ENCODE peak calls at places on chromosomes 16 and 17, in six cellular contexts. H, N, Q, Z, B and Y are unnamed samples.

GRCh38 chr17:68095205-68095811 is 59.8 kb downstream of the KPNA2 start:
- DNase-seq in H (no peak), N (no peak), Q (no peak), Z (no peak), B (no peak), Y (no peak)

GRCh38 chr17:21285164-21286065 is 904 bp downstream of the MAP2K3 start:
- DNase-seq in H (peak), N (no peak), Q (no peak), Z (peak), B (no peak), Y (no peak)

GRCh38 chr17:63540581-63540980 is 9.7 kb upstream of the DCAF7 start:
- DNase-seq in H (no peak), N (no peak), Q (no peak), Z (no peak), B (peak), Y (no peak)

GRCh38 chr16:73951541-73951940 is 345.1 kb upstream of the PSMD7 start:
- DNase-seq in H (peak), N (no peak), Q (peak), Z (peak), B (no peak), Y (no peak)

GRCh38 chr17:40557531-40558299 is 7.6 kb downstream of the CCR7 start:
- DNase-seq in H (no peak), N (no peak), Q (no peak), Z (no peak), B (no peak), Y (peak)

GRCh38 chr16:3654249-3654991 is at the start of gene DNASE1:
- DNase-seq in H (peak), N (no peak), Q (peak), Z (peak), B (peak), Y (peak)

GRCh38 chr17:16100737-16101400 is 101.2 kb downstream of the TTC19 start:
- DNase-seq in H (no peak), N (no peak), Q (no peak), Z (peak), B (no peak), Y (no peak)

GRCh38 chr17:78861229-78861628 is 20.6 kb upstream of the USP36 start:
- DNase-seq in H (no peak), N (no peak), Q (no peak), Z (no peak), B (no peak), Y (no peak)

GRCh38 chr16:84478172-84478948 is 26.1 kb downstream of the MEAK7 start:
- DNase-seq in H (no peak), N (peak), Q (no peak), Z (peak), B (no peak), Y (no peak)

GRCh38 chr17:78329263-78330059 is 30.4 kb downstream of the SOCS3 start:
- DNase-seq in H (no peak), N (no peak), Q (no peak), Z (peak), B (no peak), Y (no peak)

GRCh38 chr17:74582633-74583032 is 9.4 kb downstream of the CD300LD start:
- DNase-seq in H (no peak), N (no peak), Q (no peak), Z (no peak), B (no peak), Y (no peak)

GRCh38 chr17:17573912-17574311 is 17.6 kb downstream of the PEMT start:
- DNase-seq in H (no peak), N (no peak), Q (no peak), Z (no peak), B (no peak), Y (no peak)

GRCh38 chr16:49000594-49000993 is 281.0 kb downstream of the CBLN1 start:
- DNase-seq in H (no peak), N (no peak), Q (no peak), Z (no peak), B (peak), Y (no peak)

GRCh38 chr17:79125503-79125902 is 50.9 kb downstream of the ENGASE start:
- DNase-seq in H (no peak), N (no peak), Q (no peak), Z (no peak), B (no peak), Y (no peak)

GRCh38 chr17:77692571-77693161 is 265.8 kb upstream of the TNRC6C start:
- DNase-seq in H (no peak), N (no peak), Q (no peak), Z (no peak), B (no peak), Y (no peak)

GRCh38 chr16:74999683-75000480 is 1.1 kb downstream of the ZNRF1 start:
- DNase-seq in H (peak), N (no peak), Q (peak), Z (no peak), B (peak), Y (peak)

GRCh38 chr17:72578817-72579470 is 458.1 kb downstream of the SOX9 start:
- DNase-seq in H (no peak), N (no peak), Q (no peak), Z (no peak), B (no peak), Y (no peak)

GRCh38 chr17:39073916-39074315 is 77.5 kb downstream of the PLXDC1 start:
- DNase-seq in H (no peak), N (no peak), Q (no peak), Z (no peak), B (no peak), Y (no peak)

GRCh38 chr16:70481929-70482536 is 27.6 kb downstream of the FCSK start:
- DNase-seq in H (no peak), N (peak), Q (no peak), Z (no peak), B (no peak), Y (no peak)

GRCh38 chr16:27851586-27851985 is 211.9 kb downstream of the GSG1L start:
- DNase-seq in H (no peak), N (no peak), Q (no peak), Z (no peak), B (no peak), Y (no peak)

GRCh38 chr17:57603978-57604377 is 141.1 kb downstream of the CCDC182 start:
- DNase-seq in H (peak), N (no peak), Q (no peak), Z (no peak), B (no peak), Y (peak)

GRCh38 chr16:66264311-66265105 is 102.0 kb upstream of the CDH5 start:
- DNase-seq in H (no peak), N (no peak), Q (no peak), Z (no peak), B (no peak), Y (no peak)

GRCh38 chr17:18331879-18332278 is 16.8 kb downstream of the SMCR8 start:
- DNase-seq in H (peak), N (no peak), Q (no peak), Z (no peak), B (no peak), Y (no peak)

GRCh38 chr17:61402978-61403845 is 3.6 kb downstream of the TBX2 start:
- DNase-seq in H (no peak), N (no peak), Q (no peak), Z (peak), B (no peak), Y (no peak)

GRCh38 chr16:68128577-68129305 is 43.6 kb downstream of the NFATC3 start:
- DNase-seq in H (no peak), N (no peak), Q (no peak), Z (peak), B (no peak), Y (no peak)

GRCh38 chr17:1060991-1061390 is 64.1 kb downstream of the TIMM22 start:
- DNase-seq in H (peak), N (peak), Q (no peak), Z (peak), B (no peak), Y (no peak)

GRCh38 chr17:1059131-1059795 is 62.3 kb downstream of the TIMM22 start:
- DNase-seq in H (no peak), N (no peak), Q (no peak), Z (no peak), B (no peak), Y (no peak)

GRCh38 chr17:1056761-1057160 is 59.8 kb downstream of the TIMM22 start:
- DNase-seq in H (no peak), N (no peak), Q (no peak), Z (no peak), B (no peak), Y (no peak)

GRCh38 chr17:1055751-1056645 is 59.1 kb downstream of the TIMM22 start:
- DNase-seq in H (peak), N (no peak), Q (peak), Z (peak), B (peak), Y (peak)

DNA sequence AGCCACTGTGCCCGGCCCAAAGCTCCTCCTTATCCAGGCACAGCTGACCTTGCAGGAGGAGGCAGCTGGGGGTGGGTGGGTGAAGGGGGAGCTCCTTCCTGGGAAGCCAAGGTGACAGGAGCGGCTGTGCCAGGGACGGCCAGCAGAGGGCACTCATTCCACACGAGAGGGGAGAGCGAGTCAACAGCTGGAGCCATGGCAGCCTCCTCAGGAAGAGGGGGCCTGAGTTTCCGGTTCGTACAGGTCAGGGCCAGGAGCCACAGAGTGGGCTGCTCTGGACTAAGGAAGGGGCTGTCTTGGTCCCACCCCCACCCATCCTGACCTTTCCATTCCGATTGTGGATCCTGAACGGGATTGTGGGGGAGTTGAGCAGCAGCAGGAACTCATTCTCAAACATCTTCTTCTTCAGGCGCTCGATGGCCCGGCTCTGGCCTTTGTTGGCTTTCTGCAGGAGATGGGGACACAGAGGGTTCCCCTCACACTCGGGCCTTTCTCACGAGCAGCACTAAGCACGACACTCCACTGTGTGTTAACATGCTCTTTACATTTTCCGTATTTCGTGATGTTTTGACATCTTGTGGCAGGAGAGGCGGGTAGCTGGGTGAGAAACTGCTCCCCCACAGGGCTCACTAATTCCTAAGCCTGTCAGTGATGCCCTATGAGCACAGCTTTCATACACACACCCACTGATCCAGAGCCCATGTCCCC is 61.6 kb downstream of the TIMM22 start:
- DNase-seq in H (peak), N (no peak), Q (peak), Z (peak), B (no peak), Y (no peak)
- TF ChIP-seq CTCF in H (peak), N (peak), Q (peak), Z (peak), B (peak), Y (no peak)

DNA sequence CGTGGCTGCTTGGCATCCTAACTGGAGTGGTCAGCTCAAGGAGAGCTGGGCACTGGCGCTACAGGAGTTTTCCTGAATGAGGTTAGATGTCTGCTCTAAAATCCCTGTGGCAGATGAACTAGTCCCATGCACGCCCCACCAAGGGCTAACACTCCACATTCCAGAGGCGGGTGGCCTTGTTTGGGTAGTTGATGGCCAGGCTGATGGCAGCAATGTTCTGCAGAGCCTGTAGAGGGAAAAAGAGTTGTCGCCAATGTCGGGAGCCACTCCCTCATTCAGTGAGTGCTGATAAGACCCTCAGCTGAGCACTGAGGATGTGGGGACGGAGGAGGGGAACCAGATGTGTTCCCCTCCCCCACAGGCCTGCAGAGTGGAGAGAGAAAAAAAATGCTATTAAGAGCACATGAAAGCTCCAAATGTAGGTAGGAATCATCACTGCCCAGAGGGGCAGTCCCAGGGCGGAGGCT is 42.5 kb upstream of the ATP2A3 start:
- DNase-seq in H (no peak), N (no peak), Q (no peak), Z (no peak), B (no peak), Y (no peak)
- TF ChIP-seq CTCF in H (no peak), N (no peak), Q (no peak), Z (no peak), B (no peak), Y (no peak)

GRCh38 chr16:89257281-89257731 is 39.8 kb downstream of the ZNF778 start:
- DNase-seq in H (no peak), N (no peak), Q (no peak), Z (no peak), B (no peak), Y (no peak)
- TF ChIP-seq CTCF in H (no peak), N (peak), Q (no peak), Z (no peak), B (no peak), Y (no peak)

GRCh38 chr16:72126429-72126765 is 32.8 kb downstream of the DHX38 start:
- DNase-seq in H (no peak), N (no peak), Q (no peak), Z (no peak), B (no peak), Y (no peak)
- TF ChIP-seq CTCF in H (no peak), N (no peak), Q (no peak), Z (no peak), B (no peak), Y (no peak)

GRCh38 chr16:1655909-1656807 is 21.9 kb upstream of the JPT2 start:
- DNase-seq in H (no peak), N (no peak), Q (no peak), Z (no peak), B (no peak), Y (no peak)

GRCh38 chr16:1657841-1658240 is 20.2 kb upstream of the JPT2 start:
- DNase-seq in H (no peak), N (no peak), Q (no peak), Z (no peak), B (no peak), Y (no peak)

GRCh38 chr16:1656808-1657617 is 21.1 kb upstream of the JPT2 start:
- DNase-seq in H (no peak), N (no peak), Q (peak), Z (no peak), B (no peak), Y (no peak)

GRCh38 chr16:1661826-1662225 is 16.3 kb upstream of the JPT2 start:
- DNase-seq in H (no peak), N (no peak), Q (no peak), Z (no peak), B (no peak), Y (no peak)

GRCh38 chr16:1659071-1659470 is 19.0 kb upstream of the JPT2 start:
- DNase-seq in H (no peak), N (no peak), Q (no peak), Z (no peak), B (no peak), Y (no peak)
- TF ChIP-seq CTCF in H (no peak), N (no peak), Q (no peak), Z (no peak), B (no peak), Y (no peak)

GRCh38 chr17:36534881-36535668 is at the start of gene PIGW:
- DNase-seq in H (peak), N (peak), Q (peak), Z (peak), B (peak), Y (peak)
- TF ChIP-seq CTCF in H (no peak), N (peak), Q (no peak), Z (no peak), B (no peak), Y (no peak)

DNA sequence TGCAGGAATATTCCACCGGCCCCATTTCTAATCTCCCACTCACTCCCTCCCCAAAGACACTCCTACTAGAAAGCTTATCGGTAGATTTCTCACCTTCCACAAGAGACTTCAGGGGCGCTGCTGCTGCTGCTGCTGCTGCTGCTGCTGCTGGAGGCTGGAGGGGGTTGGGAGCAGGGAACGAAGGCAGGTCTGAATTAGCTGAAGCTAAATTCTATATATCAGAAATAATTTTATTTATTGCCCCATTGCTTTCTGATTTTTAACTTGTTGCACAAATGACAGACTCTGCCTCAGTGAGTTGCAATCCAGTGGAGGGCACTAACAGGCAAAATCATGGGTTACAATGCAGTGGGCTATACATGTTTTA is 25.8 kb upstream of the HLF start:
- DNase-seq in H (no peak), N (no peak), Q (no peak), Z (no peak), B (peak), Y (no peak)
- TF ChIP-seq CTCF in H (no peak), N (no peak), Q (peak), Z (no peak), B (no peak), Y (no peak)

GRCh38 chr17:8153550-8153956 is 1.3 kb upstream of the PER1 start:
- DNase-seq in H (peak), N (peak), Q (peak), Z (peak), B (no peak), Y (no peak)

GRCh38 chr17:8151641-8152111 is 528 bp downstream of the PER1 start:
- DNase-seq in H (peak), N (no peak), Q (peak), Z (peak), B (peak), Y (peak)

GRCh38 chr17:8153957-8154607 is 1.9 kb upstream of the PER1 start:
- DNase-seq in H (peak), N (peak), Q (peak), Z (peak), B (peak), Y (peak)

GRCh38 chr17:8152112-8152775 is at the start of gene PER1:
- DNase-seq in H (peak), N (peak), Q (peak), Z (peak), B (peak), Y (peak)

DNA sequence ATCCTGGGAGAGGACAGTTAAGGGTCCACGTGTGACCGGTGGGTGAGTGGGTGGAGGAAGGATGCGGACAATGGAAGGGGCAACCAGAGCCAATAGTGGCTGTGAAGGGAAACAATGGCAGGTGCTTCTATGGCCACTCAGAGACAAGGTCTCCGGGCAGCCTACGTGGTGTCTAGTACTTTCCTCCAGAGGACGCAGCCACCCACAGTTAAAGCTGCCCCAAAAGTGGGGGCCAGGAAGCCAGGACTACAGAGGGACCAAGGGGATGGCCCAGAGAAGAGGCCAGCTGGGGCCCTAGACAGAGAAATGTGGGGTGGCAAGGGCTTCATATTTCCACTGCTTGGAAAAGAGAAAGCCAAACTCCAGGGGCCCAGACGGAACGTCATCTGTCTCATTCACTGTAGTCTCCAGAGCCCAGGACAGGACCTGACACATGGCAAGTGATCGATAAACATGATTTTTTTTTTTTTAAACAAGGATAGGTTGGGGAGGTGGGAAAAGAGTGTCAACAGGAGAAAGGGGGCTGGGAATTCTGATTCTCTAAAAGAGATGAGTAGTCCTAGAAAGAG is 861 bp upstream of the PER1 start:
- DNase-seq in H (no peak), N (no peak), Q (no peak), Z (no peak), B (no peak), Y (no peak)
- TF ChIP-seq CTCF in H (no peak), N (no peak), Q (no peak), Z (no peak), B (no peak), Y (no peak)

DNA sequence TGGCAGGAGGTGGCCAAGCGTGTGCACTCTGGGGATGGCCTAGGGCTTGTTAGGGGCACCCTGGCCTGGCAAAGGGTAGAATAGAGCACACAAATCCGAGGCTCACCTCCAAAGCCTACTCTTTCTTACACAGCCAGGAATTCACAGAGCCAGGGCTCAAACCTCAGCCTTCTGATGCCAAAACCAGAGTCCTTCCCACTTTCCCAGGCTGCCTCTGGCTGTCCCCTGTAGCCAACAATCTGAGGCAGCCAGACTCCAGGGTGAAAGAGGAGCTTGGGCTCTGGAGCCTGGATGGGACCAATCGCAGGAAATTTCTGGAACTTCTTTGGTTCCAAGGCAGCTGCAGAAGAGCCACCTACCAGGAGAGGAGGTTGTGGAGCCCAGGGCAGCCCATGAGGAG is 127.9 kb downstream of the COPRS start:
- DNase-seq in H (no peak), N (no peak), Q (no peak), Z (no peak), B (no peak), Y (no peak)
- TF ChIP-seq CTCF in H (no peak), N (no peak), Q (no peak), Z (no peak), B (no peak), Y (no peak)